ENCODE peak calls at places on chromosomes 12 and 14, in five cellular contexts. C, F, E, H and J are unnamed samples.

GRCh38 chr12:19978193-19978592 is 390.1 kb upstream of the PDE3A start:
- DNase-seq in C (peak; percentile 98), E (no peak), F (peak; percentile 88), H (no peak), J (no peak)

GRCh38 chr14:26415618-26416123 is 182.2 kb downstream of the NOVA1 start:
- DNase-seq in C (no peak), E (no peak), F (no peak), H (no peak), J (no peak)

GRCh38 chr12:92661269-92661668 is 41.5 kb upstream of the PLEKHG7 start:
- DNase-seq in F (peak; percentile 22), E (no peak), H (no peak), C (no peak), J (no peak)

GRCh38 chr12:30818562-30818961 is 63.8 kb upstream of the CAPRIN2 start:
- DNase-seq in F (no peak), E (no peak), C (no peak), H (no peak), J (no peak)

GRCh38 chr12:530308-530707 is 70.6 kb downstream of the B4GALNT3 start:
- DNase-seq in F (no peak), H (no peak), E (no peak), C (peak; percentile 25), J (peak; percentile 83)

GRCh38 chr12:84091642-84092041 is 821.0 kb downstream of the SLC6A15 start:
- DNase-seq in C (no peak), H (no peak), F (no peak), E (no peak), J (no peak)

GRCh38 chr12:44457465-44457864 is 418.6 kb downstream of the NELL2 start:
- DNase-seq in E (no peak), C (no peak), H (no peak), F (no peak), J (peak; percentile 36)

GRCh38 chr12:111976291-111976690 is 36.7 kb downstream of the TMEM116 start:
- DNase-seq in E (no peak), C (peak; percentile 66), F (no peak), H (no peak), J (no peak)

GRCh38 chr12:8629486-8630033 is 16.9 kb upstream of the AICDA start:
- DNase-seq in F (no peak), C (peak; percentile 31), E (no peak), H (no peak), J (no peak)

GRCh38 chr14:68986926-68987652 is 8.0 kb upstream of the ACTN1 start:
- DNase-seq in C (no peak), E (no peak), H (no peak), F (no peak), J (no peak)

GRCh38 chr12:101884174-101884573 is 6.8 kb downstream of the DRAM1 start:
- DNase-seq in F (no peak), C (no peak), E (no peak), H (no peak), J (no peak)

GRCh38 chr12:71642264-71642663 is 21.4 kb downstream of the ZFC3H1 start:
- DNase-seq in E (no peak), F (no peak), H (no peak), C (no peak), J (peak; percentile 7)

GRCh38 chr12:109461846-109462766 is 15.0 kb downstream of the KCTD10 start:
- DNase-seq in F (peak; percentile 99), C (peak; percentile 97), E (no peak), H (peak; percentile 94), J (no peak)

GRCh38 chr14:103803661-103804060 is 43.7 kb downstream of the PPP1R13B start:
- DNase-seq in C (peak; percentile 73), E (no peak), F (peak; percentile 20), H (no peak), J (no peak)

GRCh38 chr12:53389702-53390101 is 9.7 kb downstream of the SP1 start:
- DNase-seq in F (no peak), H (no peak), C (no peak), E (no peak), J (no peak)